ENCODE peak calls at places on chromosomes 13 and 19, in six cellular contexts. One of them, this sample, is unnamed.
A peak's percentile ranks its signal among the peaks of the same experiment; 100 is the strongest.

GRCh38 chr13:109764474-109765292 is 21.7 kb downstream of the IRS2 start:
- DNase-seq in breast epithelium: no peak
- DNase-seq in left ventricle myocardium inferior: no peak
- DNase-seq in CD8-positive, alpha-beta memory T cell: no peak
- DNase-seq in heart right ventricle: no peak
- DNase-seq in effector memory CD4-positive, alpha-beta T cell: no peak
- DNase-seq in this sample: no peak

GRCh38 chr19:7294571-7295212 is 478 bp upstream of the INSR start:
- DNase-seq in left ventricle myocardium inferior: peak; percentile 82
- DNase-seq in CD8-positive, alpha-beta memory T cell: no peak
- DNase-seq in effector memory CD4-positive, alpha-beta T cell: no peak
- DNase-seq in breast epithelium: peak; percentile 48
- DNase-seq in heart right ventricle: peak; percentile 78
- DNase-seq in this sample: peak; percentile 74

GRCh38 chr19:40799558-40800338 is 757 bp downstream of the EGLN2 start:
- DNase-seq in heart right ventricle: peak; percentile 80
- DNase-seq in CD8-positive, alpha-beta memory T cell: no peak
- DNase-seq in effector memory CD4-positive, alpha-beta T cell: no peak
- DNase-seq in breast epithelium: no peak
- DNase-seq in left ventricle myocardium inferior: peak; percentile 70
- DNase-seq in this sample: no peak

GRCh38 chr19:40718774-40719391 is 2.0 kb downstream of the ITPKC start:
- DNase-seq in CD8-positive, alpha-beta memory T cell: no peak
- DNase-seq in effector memory CD4-positive, alpha-beta T cell: no peak
- DNase-seq in left ventricle myocardium inferior: peak; percentile 52
- DNase-seq in breast epithelium: peak; percentile 91
- DNase-seq in heart right ventricle: peak; percentile 52
- DNase-seq in this sample: peak; percentile 94

GRCh38 chr13:47917022-47917574 is 84.0 kb downstream of the SUCLA2 start:
- DNase-seq in left ventricle myocardium inferior: no peak
- DNase-seq in effector memory CD4-positive, alpha-beta T cell: no peak
- DNase-seq in heart right ventricle: no peak
- DNase-seq in breast epithelium: no peak
- DNase-seq in CD8-positive, alpha-beta memory T cell: no peak
- DNase-seq in this sample: no peak

GRCh38 chr13:49346460-49346859 is 97.4 kb downstream of the CAB39L start:
- DNase-seq in heart right ventricle: no peak
- DNase-seq in breast epithelium: no peak
- DNase-seq in CD8-positive, alpha-beta memory T cell: no peak
- DNase-seq in effector memory CD4-positive, alpha-beta T cell: no peak
- DNase-seq in left ventricle myocardium inferior: no peak
- DNase-seq in this sample: no peak

GRCh38 chr13:106567421-106568224 is at the start of gene ARGLU1:
- DNase-seq in effector memory CD4-positive, alpha-beta T cell: peak; percentile 93
- DNase-seq in breast epithelium: peak; percentile 85
- DNase-seq in CD8-positive, alpha-beta memory T cell: peak; percentile 91
- DNase-seq in heart right ventricle: peak; percentile 94
- DNase-seq in left ventricle myocardium inferior: peak; percentile 94
- DNase-seq in this sample: peak; percentile 90

GRCh38 chr13:113441661-113442060 is 11.6 kb downstream of the ADPRHL1 start:
- DNase-seq in effector memory CD4-positive, alpha-beta T cell: no peak
- DNase-seq in CD8-positive, alpha-beta memory T cell: no peak
- DNase-seq in left ventricle myocardium inferior: no peak
- DNase-seq in breast epithelium: no peak
- DNase-seq in heart right ventricle: no peak
- DNase-seq in this sample: no peak

GRCh38 chr13:80235131-80235530 is 105.8 kb downstream of the SPRY2 start:
- DNase-seq in heart right ventricle: no peak
- DNase-seq in effector memory CD4-positive, alpha-beta T cell: no peak
- DNase-seq in left ventricle myocardium inferior: no peak
- DNase-seq in CD8-positive, alpha-beta memory T cell: no peak
- DNase-seq in breast epithelium: no peak
- DNase-seq in this sample: no peak

GRCh38 chr19:4288091-4288777 is 9.2 kb downstream of the SHD start:
- DNase-seq in CD8-positive, alpha-beta memory T cell: no peak
- DNase-seq in heart right ventricle: no peak
- DNase-seq in left ventricle myocardium inferior: no peak
- DNase-seq in effector memory CD4-positive, alpha-beta T cell: no peak
- DNase-seq in breast epithelium: no peak
- DNase-seq in this sample: no peak

GRCh38 chr19:18650468-18651001 is 13.7 kb downstream of the KLHL26 start:
- DNase-seq in left ventricle myocardium inferior: peak; percentile 82
- DNase-seq in effector memory CD4-positive, alpha-beta T cell: no peak
- DNase-seq in CD8-positive, alpha-beta memory T cell: no peak
- DNase-seq in heart right ventricle: peak; percentile 78
- DNase-seq in breast epithelium: no peak
- DNase-seq in this sample: no peak

GRCh38 chr19:8577247-8577646 is at the start of gene MYO1F:
- DNase-seq in effector memory CD4-positive, alpha-beta T cell: no peak
- DNase-seq in heart right ventricle: peak; percentile 47
- DNase-seq in CD8-positive, alpha-beta memory T cell: no peak
- DNase-seq in left ventricle myocardium inferior: peak; percentile 65
- DNase-seq in breast epithelium: no peak
- DNase-seq in this sample: no peak

GRCh38 chr13:110109910-110110309 is 197.0 kb downstream of the COL4A1 start:
- DNase-seq in heart right ventricle: peak; percentile 74
- DNase-seq in breast epithelium: no peak
- DNase-seq in effector memory CD4-positive, alpha-beta T cell: no peak
- DNase-seq in CD8-positive, alpha-beta memory T cell: no peak
- DNase-seq in left ventricle myocardium inferior: peak; percentile 80
- DNase-seq in this sample: no peak

GRCh38 chr19:35533822-35534521 is 716 bp downstream of the GAPDHS start:
- DNase-seq in left ventricle myocardium inferior: no peak
- DNase-seq in CD8-positive, alpha-beta memory T cell: no peak
- DNase-seq in effector memory CD4-positive, alpha-beta T cell: no peak
- DNase-seq in breast epithelium: no peak
- DNase-seq in heart right ventricle: no peak
- DNase-seq in this sample: no peak

GRCh38 chr13:100100115-100100879 is 11.4 kb downstream of the PCCA start:
- DNase-seq in left ventricle myocardium inferior: no peak
- DNase-seq in heart right ventricle: peak; percentile 51
- DNase-seq in breast epithelium: peak; percentile 48
- DNase-seq in effector memory CD4-positive, alpha-beta T cell: no peak
- DNase-seq in CD8-positive, alpha-beta memory T cell: no peak
- DNase-seq in this sample: peak; percentile 75

GRCh38 chr19:33302974-33303790 is 848 bp upstream of the CEBPA start:
- DNase-seq in left ventricle myocardium inferior: peak; percentile 57
- DNase-seq in CD8-positive, alpha-beta memory T cell: no peak
- DNase-seq in effector memory CD4-positive, alpha-beta T cell: no peak
- DNase-seq in breast epithelium: peak; percentile 16
- DNase-seq in heart right ventricle: no peak
- DNase-seq in this sample: peak; percentile 53

GRCh38 chr19:17394891-17395415 is 957 bp upstream of the CCDC194 start:
- DNase-seq in heart right ventricle: peak; percentile 47
- DNase-seq in CD8-positive, alpha-beta memory T cell: no peak
- DNase-seq in left ventricle myocardium inferior: peak; percentile 68
- DNase-seq in effector memory CD4-positive, alpha-beta T cell: peak; percentile 23
- DNase-seq in breast epithelium: no peak
- DNase-seq in this sample: no peak
- H3K4me1 ChIP-seq in heart right ventricle: peaks cover 5% of the 10 kb centered on the region
- H3K4me1 ChIP-seq in CD8-positive, alpha-beta memory T cell: peaks cover 20% of the 10 kb centered on the region
- H3K4me1 ChIP-seq in left ventricle myocardium inferior: peaks cover 33% of the 10 kb centered on the region
- H3K4me1 ChIP-seq in effector memory CD4-positive, alpha-beta T cell: peaks cover 21% of the 10 kb centered on the region
- H3K4me1 ChIP-seq in breast epithelium: no peaks in the 10 kb centered on the region
- H3K4me1 ChIP-seq in this sample: peaks cover 3% of the 10 kb centered on the region

GRCh38 chr19:42251572-42251990 is 3.3 kb downstream of the ERF start:
- DNase-seq in breast epithelium: peak; percentile 20
- DNase-seq in heart right ventricle: no peak
- DNase-seq in left ventricle myocardium inferior: no peak
- DNase-seq in CD8-positive, alpha-beta memory T cell: no peak
- DNase-seq in effector memory CD4-positive, alpha-beta T cell: no peak
- DNase-seq in this sample: no peak
- H3K4me3 ChIP-seq in breast epithelium: peak overlapping the region; percentile 99
- H3K4me3 ChIP-seq in heart right ventricle: no peak overlapping the region
- H3K4me3 ChIP-seq in left ventricle myocardium inferior: peak overlapping the region; percentile 97
- H3K4me3 ChIP-seq in CD8-positive, alpha-beta memory T cell: no peak overlapping the region
- H3K4me3 ChIP-seq in effector memory CD4-positive, alpha-beta T cell: no peak overlapping the region
- H3K4me3 ChIP-seq in this sample: no peak overlapping the region

DNA sequence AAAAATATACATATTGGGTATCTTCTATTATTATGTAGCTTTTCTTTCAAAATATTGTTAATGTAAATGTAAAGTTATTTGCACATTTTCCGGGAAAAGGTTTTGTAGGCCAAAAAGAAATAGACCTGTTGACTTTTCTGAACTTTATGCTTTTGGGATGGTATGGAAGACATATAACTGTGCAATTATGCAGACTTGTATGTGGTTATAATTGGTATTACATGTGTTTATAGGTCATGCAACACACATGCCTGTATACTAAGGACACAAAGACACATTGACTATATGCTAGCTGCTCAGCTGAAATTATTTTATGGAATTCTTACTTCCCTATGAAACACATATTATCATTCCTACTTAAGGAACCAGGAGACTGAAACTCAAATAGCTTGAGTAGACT is 2.3 kb upstream of the NBEA start:
- DNase-seq in heart right ventricle: no peak
- DNase-seq in CD8-positive, alpha-beta memory T cell: no peak
- DNase-seq in left ventricle myocardium inferior: no peak
- DNase-seq in breast epithelium: no peak
- DNase-seq in effector memory CD4-positive, alpha-beta T cell: no peak
- DNase-seq in this sample: no peak
- H3K4me1 ChIP-seq in heart right ventricle: peaks cover 3% of the 10 kb centered on the region
- H3K4me1 ChIP-seq in CD8-positive, alpha-beta memory T cell: peaks cover 15% of the 10 kb centered on the region
- H3K4me1 ChIP-seq in left ventricle myocardium inferior: peaks cover 39% of the 10 kb centered on the region
- H3K4me1 ChIP-seq in breast epithelium: no peaks in the 10 kb centered on the region
- H3K4me1 ChIP-seq in effector memory CD4-positive, alpha-beta T cell: peaks cover 4% of the 10 kb centered on the region
- H3K4me1 ChIP-seq in this sample: peaks cover 6% of the 10 kb centered on the region

GRCh38 chr19:58559275-58560006 is 1.0 kb upstream of the UBE2M start:
- DNase-seq in heart right ventricle: peak; percentile 94
- DNase-seq in left ventricle myocardium inferior: peak; percentile 90
- DNase-seq in breast epithelium: peak; percentile 87
- DNase-seq in effector memory CD4-positive, alpha-beta T cell: peak; percentile 14
- DNase-seq in CD8-positive, alpha-beta memory T cell: no peak
- DNase-seq in this sample: peak; percentile 87

GRCh38 chr19:58561373-58562125 is 3.1 kb upstream of the UBE2M start:
- DNase-seq in heart right ventricle: no peak
- DNase-seq in effector memory CD4-positive, alpha-beta T cell: no peak
- DNase-seq in breast epithelium: no peak
- DNase-seq in left ventricle myocardium inferior: no peak
- DNase-seq in CD8-positive, alpha-beta memory T cell: no peak
- DNase-seq in this sample: no peak

GRCh38 chr19:58560921-58561320 is 2.5 kb upstream of the UBE2M start:
- DNase-seq in heart right ventricle: no peak
- DNase-seq in left ventricle myocardium inferior: no peak
- DNase-seq in breast epithelium: no peak
- DNase-seq in CD8-positive, alpha-beta memory T cell: no peak
- DNase-seq in effector memory CD4-positive, alpha-beta T cell: no peak
- DNase-seq in this sample: no peak

GRCh38 chr19:58558623-58559274 is 338 bp upstream of the UBE2M start:
- DNase-seq in effector memory CD4-positive, alpha-beta T cell: peak; percentile 99
- DNase-seq in heart right ventricle: peak; percentile 99
- DNase-seq in CD8-positive, alpha-beta memory T cell: peak; percentile 100
- DNase-seq in breast epithelium: peak; percentile 99
- DNase-seq in left ventricle myocardium inferior: peak; percentile 99
- DNase-seq in this sample: peak; percentile 98

GRCh38 chr19:58560007-58560887 is 1.8 kb upstream of the UBE2M start:
- DNase-seq in heart right ventricle: no peak
- DNase-seq in left ventricle myocardium inferior: peak; percentile 13
- DNase-seq in breast epithelium: no peak
- DNase-seq in CD8-positive, alpha-beta memory T cell: no peak
- DNase-seq in effector memory CD4-positive, alpha-beta T cell: no peak
- DNase-seq in this sample: no peak
- H3K4me3 ChIP-seq in heart right ventricle: no peak overlapping the region
- H3K4me3 ChIP-seq in left ventricle myocardium inferior: peak overlapping the region; percentile 87
- H3K4me3 ChIP-seq in breast epithelium: peak overlapping the region; percentile 88
- H3K4me3 ChIP-seq in CD8-positive, alpha-beta memory T cell: peak overlapping the region; percentile 100
- H3K4me3 ChIP-seq in effector memory CD4-positive, alpha-beta T cell: peak overlapping the region; percentile 64
- H3K4me3 ChIP-seq in this sample: no peak overlapping the region

DNA sequence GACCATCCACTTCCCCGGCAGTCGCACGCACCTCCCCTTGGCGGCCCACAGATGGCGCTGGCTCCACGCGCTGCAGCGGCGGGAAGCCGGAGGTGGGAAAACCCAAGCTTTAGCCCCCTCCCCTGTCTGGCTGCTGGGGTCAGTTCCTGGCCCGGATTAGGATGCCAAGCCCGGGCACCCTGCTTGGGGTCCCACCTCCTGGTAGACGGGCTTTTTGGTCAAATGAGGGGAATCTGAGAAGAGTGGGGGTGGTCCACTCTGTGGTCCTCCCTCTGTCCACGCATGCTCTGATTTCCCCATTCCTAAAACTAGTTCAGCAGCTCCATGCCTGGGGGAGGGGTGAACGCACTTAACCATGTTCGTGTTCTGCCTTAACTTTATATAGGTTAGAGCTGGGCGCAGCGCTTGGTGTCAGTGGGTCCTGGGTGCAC is 8.1 kb upstream of the ADGRE2 start:
- DNase-seq in left ventricle myocardium inferior: no peak
- DNase-seq in breast epithelium: no peak
- DNase-seq in heart right ventricle: no peak
- DNase-seq in effector memory CD4-positive, alpha-beta T cell: no peak
- DNase-seq in CD8-positive, alpha-beta memory T cell: no peak
- DNase-seq in this sample: peak; percentile 14
- H3K4me1 ChIP-seq in left ventricle myocardium inferior: no peaks in the 10 kb centered on the region
- H3K4me1 ChIP-seq in breast epithelium: no peaks in the 10 kb centered on the region
- H3K4me1 ChIP-seq in heart right ventricle: no peaks in the 10 kb centered on the region
- H3K4me1 ChIP-seq in effector memory CD4-positive, alpha-beta T cell: peaks cover 13% of the 10 kb centered on the region
- H3K4me1 ChIP-seq in CD8-positive, alpha-beta memory T cell: peaks cover 11% of the 10 kb centered on the region
- H3K4me1 ChIP-seq in this sample: no peaks in the 10 kb centered on the region

GRCh38 chr13:101301053-101301452 is 115.3 kb downstream of the NALCN start:
- DNase-seq in left ventricle myocardium inferior: no peak
- DNase-seq in breast epithelium: no peak
- DNase-seq in effector memory CD4-positive, alpha-beta T cell: no peak
- DNase-seq in CD8-positive, alpha-beta memory T cell: no peak
- DNase-seq in heart right ventricle: no peak
- DNase-seq in this sample: no peak
- H3K4me3 ChIP-seq in left ventricle myocardium inferior: no peak overlapping the region
- H3K4me3 ChIP-seq in breast epithelium: no peak overlapping the region
- H3K4me3 ChIP-seq in effector memory CD4-positive, alpha-beta T cell: no peak overlapping the region
- H3K4me3 ChIP-seq in CD8-positive, alpha-beta memory T cell: no peak overlapping the region
- H3K4me3 ChIP-seq in heart right ventricle: no peak overlapping the region
- H3K4me3 ChIP-seq in this sample: no peak overlapping the region

This sample was measured in prostate gland.